ENCODE peak calls at places on chromosomes 12 and 14, in six cellular contexts. E is HFF-Myc, O is lower leg skin, L is H9, R is GM13977, J is Caco-2. K is an unnamed sample.
A peak's percentile ranks its signal among the peaks of the same experiment; 100 is the strongest.

GRCh38 chr12:13992585-13992984 is 11.2 kb upstream of the GRIN2B start:
- DNase-seq in E (no peak), O (no peak), L (no peak), R (no peak), J (peak; percentile 46), K (no peak)

GRCh38 chr12:29578731-29579130 is 81.2 kb upstream of the OVCH1 start:
- DNase-seq in E (no peak), O (no peak), L (no peak), R (no peak), J (no peak), K (no peak)

GRCh38 chr14:69004731-69005431 is 25.8 kb upstream of the ACTN1 start:
- DNase-seq in E (no peak), O (no peak), L (no peak), R (no peak), J (no peak), K (peak; percentile 5)

GRCh38 chr12:14629832-14630688 is 62.4 kb upstream of the PLBD1 start:
- DNase-seq in E (peak; percentile 44), O (peak; percentile 92), L (peak; percentile 86), R (peak; percentile 52), J (peak; percentile 89), K (peak; percentile 71)

GRCh38 chr12:101703487-101703886 is 6.0 kb downstream of the CHPT1 start:
- DNase-seq in E (no peak), O (no peak), L (no peak), R (no peak), J (no peak), K (no peak)

GRCh38 chr12:69922999-69923398 is 98.0 kb downstream of the MYRFL start:
- DNase-seq in E (no peak), O (no peak), L (no peak), R (no peak), J (no peak), K (no peak)

GRCh38 chr14:59262717-59263469 is 74.4 kb downstream of the DAAM1 start:
- DNase-seq in E (no peak), O (no peak), L (no peak), R (no peak), J (peak; percentile 49), K (no peak)

GRCh38 chr14:55430024-55430690 is 10.3 kb downstream of the TBPL2 start:
- DNase-seq in E (peak; percentile 72), O (no peak), L (no peak), R (peak; percentile 71), J (peak; percentile 69), K (peak; percentile 62)

GRCh38 chr12:43964966-43965365 is 129.1 kb downstream of the TMEM117 start:
- DNase-seq in E (no peak), O (no peak), L (no peak), R (no peak), J (no peak), K (no peak)

GRCh38 chr12:98698603-98699463 is 53.7 kb downstream of the APAF1 start:
- DNase-seq in E (peak; percentile 46), O (no peak), L (no peak), R (peak; percentile 36), J (peak; percentile 54), K (peak; percentile 49)

GRCh38 chr14:76304536-76305473 is 71.1 kb upstream of the ESRRB start:
- DNase-seq in E (no peak), O (peak; percentile 32), L (peak; percentile 17), R (no peak), J (no peak), K (no peak)

GRCh38 chr14:54225457-54225856 is 171.3 kb upstream of the CDKN3 start:
- DNase-seq in E (no peak), O (no peak), L (no peak), R (no peak), J (no peak), K (no peak)

GRCh38 chr12:4118601-4119156 is 154.9 kb upstream of the CCND2 start:
- DNase-seq in E (no peak), O (peak; percentile 57), L (peak; percentile 24), R (no peak), J (no peak), K (no peak)

GRCh38 chr12:13425766-13426165 is 229.2 kb downstream of the EMP1 start:
- DNase-seq in E (no peak), O (no peak), L (no peak), R (no peak), J (no peak), K (no peak)

GRCh38 chr12:47858511-47859266 is 39.0 kb upstream of the HDAC7 start:
- DNase-seq in E (no peak), O (no peak), L (peak; percentile 25), R (no peak), J (no peak), K (no peak)

GRCh38 chr14:60705100-60705499 is 19.1 kb downstream of the SIX4 start:
- DNase-seq in E (no peak), O (no peak), L (no peak), R (no peak), J (no peak), K (no peak)

GRCh38 chr14:61147898-61148549 is 133.1 kb downstream of the TMEM30B start:
- DNase-seq in E (peak; percentile 95), O (no peak), L (no peak), R (no peak), J (no peak), K (peak; percentile 86)

GRCh38 chr12:108457734-108458361 is 57.2 kb upstream of the FICD start:
- DNase-seq in E (no peak), O (no peak), L (no peak), R (no peak), J (no peak), K (no peak)

GRCh38 chr12:89162704-89163261 is 189.5 kb downstream of the DUSP6 start:
- DNase-seq in E (peak; percentile 76), O (peak; percentile 93), L (no peak), R (peak; percentile 5), J (no peak), K (no peak)

GRCh38 chr12:81347404-81347803 is 269.5 kb downstream of the ACSS3 start:
- DNase-seq in E (no peak), O (no peak), L (peak; percentile 38), R (no peak), J (peak; percentile 3), K (no peak)

GRCh38 chr12:124454735-124455134 is 112.7 kb downstream of the NCOR2 start:
- DNase-seq in E (no peak), O (no peak), L (no peak), R (no peak), J (no peak), K (no peak)

GRCh38 chr12:77120156-77120555 is 54.8 kb upstream of the E2F7 start:
- DNase-seq in E (no peak), O (no peak), L (no peak), R (no peak), J (no peak), K (no peak)

GRCh38 chr14:78767436-78767835 is 597.3 kb downstream of the NRXN3 start:
- DNase-seq in E (no peak), O (no peak), L (no peak), R (no peak), J (no peak), K (no peak)

GRCh38 chr12:113190761-113191160 is 5.2 kb downstream of the RITA1 start:
- DNase-seq in E (no peak), O (no peak), L (peak; percentile 74), R (no peak), J (peak; percentile 67), K (no peak)

GRCh38 chr12:73308079-73308478 is 1035.9 kb downstream of the TRHDE start:
- DNase-seq in E (no peak), O (no peak), L (no peak), R (no peak), J (no peak), K (no peak)

GRCh38 chr12:76219806-76220205 is 128.4 kb downstream of the BBS10 start:
- DNase-seq in E (no peak), O (no peak), L (no peak), R (no peak), J (no peak), K (no peak)

GRCh38 chr12:115201928-115202327 is 518.0 kb upstream of the TBX3 start:
- DNase-seq in E (no peak), O (no peak), L (no peak), R (no peak), J (no peak), K (no peak)

GRCh38 chr12:64392221-64392620 is 1.7 kb upstream of the C12orf56 start:
- DNase-seq in E (no peak), O (no peak), L (no peak), R (peak; percentile 61), J (peak; percentile 31), K (peak; percentile 45)
- TF ChIP-seq CTCF in E (peak; percentile 15), O (no peak), L (peak; percentile 65), R (peak; percentile 30), J (peak; percentile 18), K (peak; percentile 24)

GRCh38 chr12:85448548-85449139 is 168.6 kb downstream of the ALX1 start:
- DNase-seq in E (no peak), O (no peak), L (no peak), R (peak; percentile 11), J (no peak), K (no peak)
- TF ChIP-seq CTCF in E (peak; percentile 19), O (no peak), L (peak; percentile 61), R (peak; percentile 7), J (peak; percentile 64), K (peak; percentile 33)

GRCh38 chr12:49789992-49790391 is 38.2 kb downstream of the NCKAP5L start:
- DNase-seq in E (no peak), O (no peak), L (peak; percentile 88), R (no peak), J (peak; percentile 55), K (no peak)
- TF ChIP-seq CTCF in E (peak; percentile 13), O (no peak), L (peak; percentile 59), R (no peak), J (no peak), K (no peak)

GRCh38 chr14:89444044-89444443 is 27.0 kb upstream of the FOXN3 start:
- DNase-seq in E (no peak), O (no peak), L (no peak), R (no peak), J (no peak), K (no peak)

GRCh38 chr14:89442280-89442679 is 25.2 kb upstream of the FOXN3 start:
- DNase-seq in E (no peak), O (no peak), L (no peak), R (no peak), J (no peak), K (no peak)

GRCh38 chr14:89440997-89441909 is 24.2 kb upstream of the FOXN3 start:
- DNase-seq in E (no peak), O (no peak), L (peak; percentile 93), R (no peak), J (no peak), K (no peak)

GRCh38 chr14:89444536-89445125 is 27.6 kb upstream of the FOXN3 start:
- DNase-seq in E (no peak), O (no peak), L (no peak), R (no peak), J (no peak), K (no peak)

GRCh38 chr14:89443002-89443660 is 26.1 kb upstream of the FOXN3 start:
- DNase-seq in E (no peak), O (no peak), L (no peak), R (no peak), J (no peak), K (no peak)
- TF ChIP-seq CTCF in E (no peak), O (no peak), L (no peak), R (no peak), J (no peak), K (no peak)

GRCh38 chr12:119020377-119021360 is 39.3 kb downstream of the SRRM4 start:
- DNase-seq in E (no peak), O (no peak), L (peak; percentile 90), R (peak; percentile 9), J (peak; percentile 47), K (peak; percentile 43)
- TF ChIP-seq CTCF in E (peak; percentile 37), O (no peak), L (peak; percentile 98), R (peak; percentile 54), J (peak; percentile 41), K (peak; percentile 23)